ENCODE peak calls at places on chromosomes 7 and 10, in eight cellular contexts. One of them, this sample, is unnamed.
A peak's percentile ranks its signal among the peaks of the same experiment; 100 is the strongest.

GRCh38 chr10:45181483-45181882 is 133.9 kb downstream of the OR13A1 start:
- DNase-seq in fibroblast of lung: peak; percentile 66
- DNase-seq in K562: no peak
- DNase-seq in astrocyte: peak; percentile 41
- DNase-seq in Panc1: no peak
- DNase-seq in neural progenitor cell: no peak
- DNase-seq in upper lobe of right lung: no peak
- DNase-seq in uterus: no peak
- DNase-seq in this sample: no peak

GRCh38 chr10:6271663-6272062 is 68.9 kb downstream of the PFKFB3 start:
- DNase-seq in fibroblast of lung: no peak
- DNase-seq in K562: no peak
- DNase-seq in astrocyte: no peak
- DNase-seq in Panc1: no peak
- DNase-seq in neural progenitor cell: no peak
- DNase-seq in upper lobe of right lung: no peak
- DNase-seq in uterus: no peak
- DNase-seq in this sample: no peak

GRCh38 chr7:2062648-2063047 is 170.1 kb downstream of the MAD1L1 start:
- DNase-seq in fibroblast of lung: no peak
- DNase-seq in K562: no peak
- DNase-seq in astrocyte: no peak
- DNase-seq in Panc1: no peak
- DNase-seq in neural progenitor cell: no peak
- DNase-seq in upper lobe of right lung: no peak
- DNase-seq in uterus: no peak
- DNase-seq in this sample: no peak

GRCh38 chr7:101792051-101792651 is 25.3 kb upstream of the CUX1 start:
- DNase-seq in fibroblast of lung: no peak
- DNase-seq in K562: no peak
- DNase-seq in astrocyte: peak; percentile 88
- DNase-seq in Panc1: no peak
- DNase-seq in neural progenitor cell: no peak
- DNase-seq in upper lobe of right lung: peak; percentile 6
- DNase-seq in uterus: peak; percentile 80
- DNase-seq in this sample: peak; percentile 26

GRCh38 chr7:2824678-2825461 is 19.2 kb downstream of the GNA12 start:
- DNase-seq in fibroblast of lung: no peak
- DNase-seq in K562: no peak
- DNase-seq in astrocyte: no peak
- DNase-seq in Panc1: no peak
- DNase-seq in neural progenitor cell: peak; percentile 40
- DNase-seq in upper lobe of right lung: no peak
- DNase-seq in uterus: no peak
- DNase-seq in this sample: no peak

GRCh38 chr7:25117226-25118047 is 7.6 kb downstream of the CYCS start:
- DNase-seq in fibroblast of lung: no peak
- DNase-seq in K562: peak; percentile 16
- DNase-seq in astrocyte: no peak
- DNase-seq in Panc1: no peak
- DNase-seq in neural progenitor cell: no peak
- DNase-seq in upper lobe of right lung: no peak
- DNase-seq in uterus: no peak
- DNase-seq in this sample: no peak

GRCh38 chr10:44697096-44697495 is 214.0 kb upstream of the TMEM72 start:
- DNase-seq in fibroblast of lung: no peak
- DNase-seq in K562: no peak
- DNase-seq in astrocyte: peak; percentile 34
- DNase-seq in Panc1: no peak
- DNase-seq in neural progenitor cell: no peak
- DNase-seq in upper lobe of right lung: no peak
- DNase-seq in uterus: no peak
- DNase-seq in this sample: no peak

GRCh38 chr10:70250956-70251680 is 17.9 kb upstream of the PPA1 start:
- DNase-seq in fibroblast of lung: no peak
- DNase-seq in K562: no peak
- DNase-seq in astrocyte: no peak
- DNase-seq in Panc1: no peak
- DNase-seq in neural progenitor cell: no peak
- DNase-seq in upper lobe of right lung: no peak
- DNase-seq in uterus: no peak
- DNase-seq in this sample: no peak

GRCh38 chr7:150450491-150450992 is at the start of gene GIMAP8:
- DNase-seq in fibroblast of lung: no peak
- DNase-seq in K562: no peak
- DNase-seq in astrocyte: no peak
- DNase-seq in Panc1: no peak
- DNase-seq in neural progenitor cell: no peak
- DNase-seq in upper lobe of right lung: peak; percentile 81
- DNase-seq in uterus: peak; percentile 53
- DNase-seq in this sample: no peak

GRCh38 chr7:150447966-150448788 is 2.3 kb upstream of the GIMAP8 start:
- DNase-seq in fibroblast of lung: no peak
- DNase-seq in K562: no peak
- DNase-seq in astrocyte: no peak
- DNase-seq in Panc1: no peak
- DNase-seq in neural progenitor cell: no peak
- DNase-seq in upper lobe of right lung: no peak
- DNase-seq in uterus: no peak
- DNase-seq in this sample: no peak

GRCh38 chr7:150451097-150451793 is 815 bp downstream of the GIMAP8 start:
- DNase-seq in fibroblast of lung: no peak
- DNase-seq in K562: no peak
- DNase-seq in astrocyte: no peak
- DNase-seq in Panc1: no peak
- DNase-seq in neural progenitor cell: no peak
- DNase-seq in upper lobe of right lung: no peak
- DNase-seq in uterus: peak; percentile 39
- DNase-seq in this sample: no peak

GRCh38 chr7:150448789-150449147 is 1.7 kb upstream of the GIMAP8 start:
- DNase-seq in fibroblast of lung: peak; percentile 52
- DNase-seq in K562: peak; percentile 95
- DNase-seq in astrocyte: peak; percentile 26
- DNase-seq in Panc1: peak; percentile 52
- DNase-seq in neural progenitor cell: peak; percentile 82
- DNase-seq in upper lobe of right lung: peak; percentile 86
- DNase-seq in uterus: peak; percentile 61
- DNase-seq in this sample: no peak

DNA sequence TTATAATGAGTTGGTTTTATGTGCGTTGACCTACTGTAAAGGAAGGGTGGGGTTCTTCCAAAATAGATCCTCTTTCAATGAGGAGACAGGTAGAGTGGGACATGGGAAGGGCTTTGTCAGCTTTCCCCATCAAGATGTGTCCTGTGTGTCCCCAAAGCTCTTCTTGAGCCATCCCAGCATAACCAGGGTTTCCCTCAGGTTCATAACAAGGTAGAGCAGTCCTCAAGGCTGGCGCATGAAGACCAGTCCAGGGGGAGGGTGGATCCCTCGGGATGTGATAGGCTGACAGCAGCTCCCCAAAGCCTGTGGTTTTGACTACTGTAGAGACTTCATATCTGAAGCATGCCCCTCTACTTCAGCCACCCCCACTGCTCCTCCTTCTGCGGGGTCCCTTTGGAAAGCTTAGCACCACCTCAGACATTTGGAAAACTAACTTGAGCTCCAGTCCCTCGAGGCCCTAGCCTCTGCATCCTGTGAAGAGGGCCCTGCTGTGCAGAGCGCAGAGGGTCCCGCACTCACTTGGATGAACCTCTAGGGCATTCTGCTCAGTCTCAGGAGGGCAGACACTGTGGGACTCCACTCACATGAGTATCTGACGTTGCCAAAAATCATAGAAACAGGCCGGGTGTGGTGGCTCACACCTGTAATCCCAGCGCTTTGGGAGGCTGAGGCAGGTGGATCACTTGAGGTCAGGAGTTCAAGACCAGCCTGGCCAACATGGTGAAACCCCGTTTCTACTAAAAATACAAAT is 1.0 kb upstream of the GIMAP8 start:
- DNase-seq in fibroblast of lung: no peak
- DNase-seq in K562: no peak
- DNase-seq in astrocyte: no peak
- DNase-seq in Panc1: no peak
- DNase-seq in neural progenitor cell: no peak
- DNase-seq in upper lobe of right lung: no peak
- DNase-seq in uterus: no peak
- DNase-seq in this sample: no peak
- H3K4me3 ChIP-seq in fibroblast of lung: no peak overlapping the region
- H3K4me3 ChIP-seq in K562: no peak overlapping the region
- H3K4me3 ChIP-seq in astrocyte: no peak overlapping the region
- H3K4me3 ChIP-seq in Panc1: no peak overlapping the region
- H3K4me3 ChIP-seq in neural progenitor cell: no peak overlapping the region
- H3K4me3 ChIP-seq in upper lobe of right lung: no peak overlapping the region
- H3K4me3 ChIP-seq in uterus: no peak overlapping the region
- H3K4me3 ChIP-seq in this sample: no peak overlapping the region

DNA sequence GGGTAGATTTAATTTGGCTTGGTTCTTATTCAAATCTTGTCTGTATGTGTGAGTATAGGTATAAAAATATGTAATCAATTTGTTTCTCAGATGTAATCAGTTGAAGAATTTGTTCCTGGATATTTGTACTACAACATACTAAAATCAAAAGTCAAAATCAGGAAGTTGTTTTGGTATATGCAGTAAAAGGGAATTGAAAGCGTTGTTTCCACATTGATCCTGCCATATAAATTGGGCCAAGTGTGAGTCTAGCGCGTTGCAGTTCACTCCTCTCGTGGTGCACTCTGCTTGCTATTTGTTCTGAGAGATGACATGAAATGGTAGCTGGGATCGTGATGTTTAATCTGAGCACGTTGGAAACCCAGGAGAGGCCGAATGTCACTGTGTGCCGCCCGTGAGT is 55.9 kb downstream of the SHH start:
- DNase-seq in fibroblast of lung: no peak
- DNase-seq in K562: no peak
- DNase-seq in astrocyte: no peak
- DNase-seq in Panc1: no peak
- DNase-seq in neural progenitor cell: no peak
- DNase-seq in upper lobe of right lung: no peak
- DNase-seq in uterus: no peak
- DNase-seq in this sample: no peak
- TF ChIP-seq CTCF in fibroblast of lung: no peak
- TF ChIP-seq CTCF in K562: no peak
- TF ChIP-seq CTCF in astrocyte: no peak
- TF ChIP-seq CTCF in Panc1: no peak
- TF ChIP-seq CTCF in neural progenitor cell: no peak
- TF ChIP-seq CTCF in upper lobe of right lung: no peak
- TF ChIP-seq CTCF in uterus: no peak
- TF ChIP-seq CTCF in this sample: no peak

GRCh38 chr10:9951481-9952257 is 1066.0 kb upstream of the CELF2 start:
- DNase-seq in fibroblast of lung: no peak
- DNase-seq in K562: no peak
- DNase-seq in astrocyte: peak; percentile 85
- DNase-seq in Panc1: no peak
- DNase-seq in neural progenitor cell: no peak
- DNase-seq in upper lobe of right lung: no peak
- DNase-seq in uterus: no peak
- DNase-seq in this sample: peak; percentile 4
- H3K36me3 ChIP-seq in fibroblast of lung: no peaks in the 10 kb centered on the region
- H3K36me3 ChIP-seq in K562: no peaks in the 10 kb centered on the region
- H3K36me3 ChIP-seq in astrocyte: no peaks in the 10 kb centered on the region
- H3K36me3 ChIP-seq in Panc1: no peaks in the 10 kb centered on the region
- H3K36me3 ChIP-seq in neural progenitor cell: no peaks in the 10 kb centered on the region
- H3K36me3 ChIP-seq in upper lobe of right lung: no peaks in the 10 kb centered on the region
- H3K36me3 ChIP-seq in uterus: no peaks in the 10 kb centered on the region
- H3K36me3 ChIP-seq in this sample: no peaks in the 10 kb centered on the region

DNA sequence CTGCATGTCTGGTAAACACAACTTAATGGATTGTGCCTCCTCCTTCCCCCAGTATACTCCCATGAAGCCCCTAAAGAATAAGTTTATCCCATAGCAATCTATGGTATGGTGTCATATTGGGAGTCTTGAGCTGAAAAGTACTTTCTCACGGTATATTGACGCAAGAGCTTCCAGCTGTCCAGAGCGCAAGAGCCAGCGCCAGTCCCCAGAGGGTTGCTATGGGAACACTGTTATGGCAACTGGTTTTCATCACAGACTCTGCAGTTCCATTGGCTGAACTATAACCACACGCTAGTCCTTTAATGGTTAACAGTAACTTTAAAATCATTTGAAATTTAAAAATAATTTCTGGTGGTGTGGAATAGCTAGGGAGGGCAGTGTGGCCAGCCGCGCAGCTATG is 46.9 kb downstream of the PRPF18 start:
- DNase-seq in fibroblast of lung: peak; percentile 84
- DNase-seq in K562: peak; percentile 20
- DNase-seq in astrocyte: peak; percentile 14
- DNase-seq in Panc1: no peak
- DNase-seq in neural progenitor cell: peak; percentile 55
- DNase-seq in upper lobe of right lung: no peak
- DNase-seq in uterus: peak; percentile 66
- DNase-seq in this sample: peak; percentile 15
- H3K4me3 ChIP-seq in fibroblast of lung: no peak overlapping the region
- H3K4me3 ChIP-seq in K562: no peak overlapping the region
- H3K4me3 ChIP-seq in astrocyte: no peak overlapping the region
- H3K4me3 ChIP-seq in Panc1: no peak overlapping the region
- H3K4me3 ChIP-seq in neural progenitor cell: no peak overlapping the region
- H3K4me3 ChIP-seq in upper lobe of right lung: no peak overlapping the region
- H3K4me3 ChIP-seq in uterus: no peak overlapping the region
- H3K4me3 ChIP-seq in this sample: no peak overlapping the region

GRCh38 chr10:122112625-122113160 is 123.7 kb downstream of the TACC2 start:
- DNase-seq in fibroblast of lung: peak; percentile 96
- DNase-seq in K562: peak; percentile 28
- DNase-seq in astrocyte: peak; percentile 92
- DNase-seq in Panc1: peak; percentile 70
- DNase-seq in neural progenitor cell: peak; percentile 93
- DNase-seq in upper lobe of right lung: peak; percentile 93
- DNase-seq in uterus: peak; percentile 90
- DNase-seq in this sample: peak; percentile 85

GRCh38 chr10:122112021-122112616 is 123.2 kb downstream of the TACC2 start:
- DNase-seq in fibroblast of lung: peak; percentile 58
- DNase-seq in K562: no peak
- DNase-seq in astrocyte: no peak
- DNase-seq in Panc1: no peak
- DNase-seq in neural progenitor cell: no peak
- DNase-seq in upper lobe of right lung: no peak
- DNase-seq in uterus: no peak
- DNase-seq in this sample: no peak

GRCh38 chr10:122115874-122116273 is 126.9 kb downstream of the TACC2 start:
- DNase-seq in fibroblast of lung: peak; percentile 40
- DNase-seq in K562: no peak
- DNase-seq in astrocyte: no peak
- DNase-seq in Panc1: no peak
- DNase-seq in neural progenitor cell: no peak
- DNase-seq in upper lobe of right lung: no peak
- DNase-seq in uterus: no peak
- DNase-seq in this sample: no peak

GRCh38 chr10:122114156-122114747 is 125.3 kb downstream of the TACC2 start:
- DNase-seq in fibroblast of lung: peak; percentile 40
- DNase-seq in K562: no peak
- DNase-seq in astrocyte: no peak
- DNase-seq in Panc1: no peak
- DNase-seq in neural progenitor cell: no peak
- DNase-seq in upper lobe of right lung: no peak
- DNase-seq in uterus: peak; percentile 49
- DNase-seq in this sample: no peak

GRCh38 chr10:122113161-122113944 is 124.4 kb downstream of the TACC2 start:
- DNase-seq in fibroblast of lung: peak; percentile 74
- DNase-seq in K562: peak; percentile 15
- DNase-seq in astrocyte: peak; percentile 48
- DNase-seq in Panc1: no peak
- DNase-seq in neural progenitor cell: peak; percentile 81
- DNase-seq in upper lobe of right lung: peak; percentile 89
- DNase-seq in uterus: peak; percentile 84
- DNase-seq in this sample: no peak
- TF ChIP-seq CTCF in fibroblast of lung: peak; percentile 52
- TF ChIP-seq CTCF in K562: no peak
- TF ChIP-seq CTCF in astrocyte: peak; percentile 19
- TF ChIP-seq CTCF in Panc1: peak; percentile 60
- TF ChIP-seq CTCF in neural progenitor cell: peak; percentile 49
- TF ChIP-seq CTCF in upper lobe of right lung: peak; percentile 36
- TF ChIP-seq CTCF in uterus: no peak
- TF ChIP-seq CTCF in this sample: peak; percentile 66

This sample was measured in BJ.